ENCODE peak calls at places on chromosome 13, in five cellular contexts. S is HS-27A; O is kidney epithelial cell; X is stimulated activated CD4-positive, alpha-beta T cell treated with anti-CD3 and anti-CD28 coated beads, Interleukin-15, amount 100 ng/mL, for 1 hour; E is CD8-positive, alpha-beta memory T cell. N is an unnamed sample.

GRCh38 chr13:113660066-113660465 is 2.1 kb upstream of the ATP4B start:
- DNase-seq in S (no peak), O (no peak), X (no peak), E (no peak), N (no peak)

GRCh38 chr13:101941095-101941777 is 460.6 kb downstream of the FGF14 start:
- DNase-seq in S (no peak), O (no peak), X (no peak), E (no peak), N (no peak)

GRCh38 chr13:49858183-49858856 is 65.8 kb upstream of the KPNA3 start:
- DNase-seq in S (peak; percentile 82), O (peak; percentile 76), X (no peak), E (no peak), N (no peak)

GRCh38 chr13:66634384-66634783 is 595.8 kb downstream of the PCDH9 start:
- DNase-seq in S (no peak), O (no peak), X (no peak), E (no peak), N (no peak)

GRCh38 chr13:46355088-46355468 is 32.0 kb downstream of the RUBCNL start:
- DNase-seq in S (no peak), O (no peak), X (no peak), E (no peak), N (no peak)

GRCh38 chr13:113904411-113904810 is 40.5 kb upstream of the GAS6 start:
- DNase-seq in S (no peak), O (no peak), X (no peak), E (no peak), N (no peak)

GRCh38 chr13:83162493-83162892 is 719.8 kb downstream of the SLITRK1 start:
- DNase-seq in S (no peak), O (no peak), X (no peak), E (no peak), N (no peak)

GRCh38 chr13:67100723-67101122 is 129.4 kb downstream of the PCDH9 start:
- DNase-seq in S (peak; percentile 41), O (peak; percentile 48), X (no peak), E (no peak), N (no peak)

GRCh38 chr13:33271759-33272158 is 13.8 kb downstream of the STARD13 start:
- DNase-seq in S (no peak), O (no peak), X (no peak), E (no peak), N (no peak)

GRCh38 chr13:43924549-43925245 is 45.0 kb downstream of the LACC1 start:
- DNase-seq in S (no peak), O (no peak), X (no peak), E (no peak), N (no peak)

GRCh38 chr13:93794197-93794885 is 567.7 kb downstream of the GPC6 start:
- DNase-seq in S (no peak), O (no peak), X (no peak), E (no peak), N (no peak)

GRCh38 chr13:96218475-96218874 is 128.6 kb downstream of the HS6ST3 start:
- DNase-seq in S (no peak), O (no peak), X (no peak), E (no peak), N (no peak)

GRCh38 chr13:24085662-24086061 is 74.9 kb upstream of the SPATA13 start:
- DNase-seq in S (no peak), O (no peak), X (no peak), E (no peak), N (no peak)

GRCh38 chr13:91174886-91175501 is 172.5 kb upstream of the MIR17HG start:
- DNase-seq in S (no peak), O (no peak), X (no peak), E (no peak), N (no peak)

N was measured in frontal cortex.